ENCODE peak calls at places on chromosomes 16 and 17, in four cellular contexts. One of them, this sample, is unnamed.

GRCh38 chr17:59427425-59427921 is 96.0 kb downstream of the YPEL2 start:
- DNase-seq in HTR-8/SVneo: peak
- DNase-seq in GM04503: peak
- DNase-seq in activated T-cell treated with anti-CD3 and anti-CD28 coated beads for 48 hours: peak
- DNase-seq in this sample: no peak

GRCh38 chr17:6703751-6704150 is 9.4 kb downstream of the SLC13A5 start:
- DNase-seq in HTR-8/SVneo: no peak
- DNase-seq in GM04503: no peak
- DNase-seq in activated T-cell treated with anti-CD3 and anti-CD28 coated beads for 48 hours: no peak
- DNase-seq in this sample: no peak

GRCh38 chr16:22694887-22695382 is 119.0 kb upstream of the HS3ST2 start:
- DNase-seq in HTR-8/SVneo: no peak
- DNase-seq in GM04503: peak
- DNase-seq in activated T-cell treated with anti-CD3 and anti-CD28 coated beads for 48 hours: no peak
- DNase-seq in this sample: no peak

GRCh38 chr17:50440838-50441829 is 15.1 kb downstream of the ACSF2 start:
- DNase-seq in HTR-8/SVneo: no peak
- DNase-seq in GM04503: no peak
- DNase-seq in activated T-cell treated with anti-CD3 and anti-CD28 coated beads for 48 hours: no peak
- DNase-seq in this sample: no peak

GRCh38 chr16:68475071-68475470 is 26.8 kb upstream of the SMPD3 start:
- DNase-seq in HTR-8/SVneo: no peak
- DNase-seq in GM04503: no peak
- DNase-seq in activated T-cell treated with anti-CD3 and anti-CD28 coated beads for 48 hours: no peak
- DNase-seq in this sample: no peak

GRCh38 chr17:82396601-82397435 is 21.3 kb upstream of the HEXD start:
- DNase-seq in HTR-8/SVneo: no peak
- DNase-seq in GM04503: peak
- DNase-seq in activated T-cell treated with anti-CD3 and anti-CD28 coated beads for 48 hours: no peak
- DNase-seq in this sample: no peak

GRCh38 chr17:7393613-7394451 is 493 bp downstream of the PLSCR3 start:
- DNase-seq in HTR-8/SVneo: peak
- DNase-seq in GM04503: no peak
- DNase-seq in activated T-cell treated with anti-CD3 and anti-CD28 coated beads for 48 hours: peak
- DNase-seq in this sample: peak

GRCh38 chr17:10217916-10218315 is 19.5 kb upstream of the GAS7 start:
- DNase-seq in HTR-8/SVneo: no peak
- DNase-seq in GM04503: no peak
- DNase-seq in activated T-cell treated with anti-CD3 and anti-CD28 coated beads for 48 hours: no peak
- DNase-seq in this sample: no peak

GRCh38 chr16:57689772-57690558 is 4.6 kb upstream of the DRC7 start:
- DNase-seq in HTR-8/SVneo: no peak
- DNase-seq in GM04503: no peak
- DNase-seq in activated T-cell treated with anti-CD3 and anti-CD28 coated beads for 48 hours: no peak
- DNase-seq in this sample: no peak

GRCh38 chr16:47204736-47205499 is 61.2 kb upstream of the NETO2 start:
- DNase-seq in HTR-8/SVneo: no peak
- DNase-seq in GM04503: no peak
- DNase-seq in activated T-cell treated with anti-CD3 and anti-CD28 coated beads for 48 hours: no peak
- DNase-seq in this sample: no peak

GRCh38 chr17:28717578-28718316 is at the start of gene RAB34:
- DNase-seq in HTR-8/SVneo: peak
- DNase-seq in GM04503: no peak
- DNase-seq in activated T-cell treated with anti-CD3 and anti-CD28 coated beads for 48 hours: no peak
- DNase-seq in this sample: no peak

GRCh38 chr17:48642059-48642842 is 16.1 kb upstream of the HOXB9 start:
- DNase-seq in HTR-8/SVneo: no peak
- DNase-seq in GM04503: no peak
- DNase-seq in activated T-cell treated with anti-CD3 and anti-CD28 coated beads for 48 hours: no peak
- DNase-seq in this sample: no peak

GRCh38 chr17:79624658-79625478 is 14.0 kb upstream of the RBFOX3 start:
- DNase-seq in HTR-8/SVneo: no peak
- DNase-seq in GM04503: no peak
- DNase-seq in activated T-cell treated with anti-CD3 and anti-CD28 coated beads for 48 hours: no peak
- DNase-seq in this sample: no peak

GRCh38 chr17:19762515-19762961 is 14.4 kb upstream of the ALDH3A1 start:
- DNase-seq in HTR-8/SVneo: peak
- DNase-seq in GM04503: no peak
- DNase-seq in activated T-cell treated with anti-CD3 and anti-CD28 coated beads for 48 hours: peak
- DNase-seq in this sample: peak

GRCh38 chr17:2954898-2955445 is 108.4 kb downstream of the OR1D5 start:
- DNase-seq in HTR-8/SVneo: peak
- DNase-seq in GM04503: peak
- DNase-seq in activated T-cell treated with anti-CD3 and anti-CD28 coated beads for 48 hours: no peak
- DNase-seq in this sample: peak

GRCh38 chr17:81976332-81977210 is 858 bp upstream of the ASPSCR1 start:
- DNase-seq in HTR-8/SVneo: no peak
- DNase-seq in GM04503: no peak
- DNase-seq in activated T-cell treated with anti-CD3 and anti-CD28 coated beads for 48 hours: peak
- DNase-seq in this sample: no peak

GRCh38 chr17:36844601-36845000 is 92.7 kb upstream of the LHX1 start:
- DNase-seq in HTR-8/SVneo: no peak
- DNase-seq in GM04503: no peak
- DNase-seq in activated T-cell treated with anti-CD3 and anti-CD28 coated beads for 48 hours: no peak
- DNase-seq in this sample: no peak

GRCh38 chr16:49621240-49622083 is 234.4 kb downstream of the ZNF423 start:
- DNase-seq in HTR-8/SVneo: no peak
- DNase-seq in GM04503: no peak
- DNase-seq in activated T-cell treated with anti-CD3 and anti-CD28 coated beads for 48 hours: no peak
- DNase-seq in this sample: no peak

GRCh38 chr17:16934836-16935235 is 37.1 kb downstream of the TNFRSF13B start:
- DNase-seq in HTR-8/SVneo: no peak
- DNase-seq in GM04503: no peak
- DNase-seq in activated T-cell treated with anti-CD3 and anti-CD28 coated beads for 48 hours: no peak
- DNase-seq in this sample: no peak

This sample was measured in MM.1S.